ENCODE peak calls at places on chromosomes 16 and 17, in eight cellular contexts. Z, C, X, P, I, S, L and F are unnamed samples.
A peak's percentile ranks its signal among the peaks of the same experiment; 100 is the strongest.

GRCh38 chr17:63455417-63455816 is 9.3 kb upstream of the CYB561 start:
- DNase-seq in L (no peak), C (no peak), X (no peak), S (no peak), I (peak; percentile 46), Z (no peak), P (no peak), F (no peak)

GRCh38 chr16:88706288-88706964 is at the start of the genes CTU2 and RNF166:
- DNase-seq in Z (peak; percentile 92), S (peak; percentile 81), P (peak; percentile 82), C (peak; percentile 85), I (peak; percentile 94), L (peak; percentile 84), X (no peak), F (peak; percentile 82)

GRCh38 chr17:57215317-57215716 is 41.0 kb upstream of the MSI2 start:
- DNase-seq in C (peak; percentile 20), P (peak; percentile 94), Z (no peak), X (no peak), I (no peak), S (no peak), L (no peak), F (no peak)

GRCh38 chr17:42340691-42341127 is 47.5 kb downstream of the STAT3 start:
- DNase-seq in Z (no peak), L (peak; percentile 11), X (no peak), I (no peak), C (no peak), P (no peak), S (no peak), F (no peak)

GRCh38 chr16:50025544-50025931 is 513 bp downstream of the CNEP1R1 start:
- DNase-seq in X (no peak), L (peak; percentile 28), C (peak; percentile 13), I (peak; percentile 43), Z (peak; percentile 52), P (peak; percentile 33), S (peak; percentile 14), F (no peak)

GRCh38 chr16:11413907-11414595 is 68.8 kb downstream of the RMI2 start:
- DNase-seq in X (no peak), P (no peak), Z (no peak), L (no peak), C (no peak), I (no peak), S (no peak), F (no peak)

GRCh38 chr17:43578699-43579569 is 32.8 kb upstream of the ETV4 start:
- DNase-seq in C (peak; percentile 48), Z (no peak), S (peak; percentile 54), X (peak; percentile 15), L (peak; percentile 35), P (peak; percentile 49), I (no peak), F (no peak)

GRCh38 chr17:54015734-54016133 is 193.0 kb downstream of the KIF2B start:
- DNase-seq in X (no peak), P (no peak), Z (no peak), C (no peak), I (no peak), L (no peak), S (no peak), F (no peak)

GRCh38 chr17:65978881-65979280 is 213.1 kb downstream of the CEP112 start:
- DNase-seq in C (no peak), X (no peak), I (no peak), L (no peak), S (no peak), P (no peak), Z (no peak), F (no peak)

GRCh38 chr17:34398990-34399389 is 36.0 kb upstream of the CCL1 start:
- DNase-seq in C (no peak), P (no peak), L (peak; percentile 41), X (no peak), Z (peak; percentile 72), S (no peak), I (no peak), F (no peak)

GRCh38 chr17:48578616-48579560 is 738 bp upstream of the HOXB4 start:
- DNase-seq in L (no peak), S (peak; percentile 54), C (no peak), Z (no peak), P (peak; percentile 36), I (peak; percentile 51), X (no peak), F (no peak)

GRCh38 chr17:80112471-80113032 is 11.2 kb downstream of the GAA start:
- DNase-seq in L (no peak), I (no peak), S (no peak), Z (no peak), X (no peak), P (no peak), C (no peak), F (no peak)

GRCh38 chr17:4978720-4979119 is 8.8 kb downstream of the CAMTA2 start:
- DNase-seq in Z (peak; percentile 61), X (no peak), I (no peak), P (no peak), S (no peak), L (no peak), C (no peak), F (no peak)

GRCh38 chr17:4986403-4986802 is 1.1 kb downstream of the CAMTA2 start:
- DNase-seq in C (peak; percentile 44), S (no peak), L (no peak), Z (no peak), P (peak; percentile 17), X (no peak), I (peak; percentile 58), F (no peak)

DNA sequence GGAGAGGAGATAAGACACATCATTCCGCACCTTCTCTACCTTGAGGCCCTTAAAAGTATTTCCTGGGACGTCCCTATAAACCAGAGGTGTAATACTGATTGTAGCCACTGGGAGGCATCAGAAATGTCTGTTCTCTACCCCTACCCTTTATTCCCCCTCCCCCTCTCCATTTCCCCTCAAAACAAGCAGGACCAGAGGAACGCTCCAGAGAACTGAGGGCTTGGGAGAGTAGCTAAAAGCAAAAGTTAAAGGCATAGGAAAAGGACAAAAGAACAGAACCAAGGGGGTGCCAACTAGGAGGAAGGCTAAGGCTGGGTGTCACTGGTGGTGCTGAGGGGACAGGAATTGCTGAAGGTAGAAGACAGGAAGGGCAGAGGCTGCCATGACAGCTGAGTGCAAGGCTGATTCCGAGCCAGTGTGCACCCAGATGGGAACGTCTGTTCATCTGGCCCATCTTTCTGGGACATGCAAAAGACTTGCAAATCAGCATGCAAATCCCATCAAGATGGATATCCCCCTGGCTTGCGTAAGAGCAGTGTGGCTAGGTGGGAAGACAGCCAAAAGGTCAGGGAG is 6.7 kb downstream of the CAMTA2 start:
- DNase-seq in Z (peak; percentile 62), P (no peak), I (no peak), L (peak; percentile 58), S (peak; percentile 62), C (peak; percentile 73), X (no peak), F (peak; percentile 64)
- TF ChIP-seq CTCF in Z (peak; percentile 50), P (peak; percentile 69), I (no peak), L (peak; percentile 78), S (peak; percentile 72), C (peak; percentile 68), X (peak; percentile 84), F (peak; percentile 77)

DNA sequence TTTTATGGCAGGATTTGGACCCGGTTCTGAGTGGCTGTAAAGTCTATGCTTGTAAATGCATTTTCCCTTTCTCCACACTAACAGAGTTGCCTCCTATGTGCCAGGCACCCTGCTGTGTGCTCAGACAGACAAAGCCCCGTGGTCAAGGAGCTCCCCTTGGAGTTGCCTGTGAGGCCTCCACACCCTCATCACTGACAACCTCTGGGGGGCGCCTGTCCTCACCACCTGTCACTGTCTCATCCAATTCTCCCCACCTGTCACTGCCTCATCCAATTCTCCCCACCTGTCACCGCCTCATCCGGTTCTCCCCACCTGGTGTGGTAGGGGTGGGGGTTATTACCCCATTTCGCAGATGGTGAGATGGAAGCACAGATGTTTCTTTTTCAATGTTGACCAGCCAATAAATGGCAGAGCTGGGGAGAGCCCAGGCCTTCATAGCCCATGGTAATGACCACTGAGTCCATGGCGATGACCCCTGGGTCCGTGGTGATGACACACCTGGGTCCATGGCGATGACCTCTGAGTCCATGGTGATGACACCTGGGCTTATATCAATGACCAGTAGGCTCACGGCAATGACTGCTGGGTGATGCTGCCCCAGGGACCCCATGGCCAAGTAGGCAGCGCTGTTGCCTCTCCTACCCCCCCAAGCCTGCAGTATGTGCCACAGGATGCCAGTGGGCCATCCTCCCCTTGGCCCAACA is 150.1 kb downstream of the IRF8 start:
- DNase-seq in P (no peak), S (no peak), L (no peak), Z (no peak), C (no peak), X (no peak), I (no peak), F (no peak)
- TF ChIP-seq CTCF in P (no peak), S (no peak), L (no peak), Z (peak; percentile 23), C (no peak), X (peak; percentile 34), I (no peak), F (no peak)

DNA sequence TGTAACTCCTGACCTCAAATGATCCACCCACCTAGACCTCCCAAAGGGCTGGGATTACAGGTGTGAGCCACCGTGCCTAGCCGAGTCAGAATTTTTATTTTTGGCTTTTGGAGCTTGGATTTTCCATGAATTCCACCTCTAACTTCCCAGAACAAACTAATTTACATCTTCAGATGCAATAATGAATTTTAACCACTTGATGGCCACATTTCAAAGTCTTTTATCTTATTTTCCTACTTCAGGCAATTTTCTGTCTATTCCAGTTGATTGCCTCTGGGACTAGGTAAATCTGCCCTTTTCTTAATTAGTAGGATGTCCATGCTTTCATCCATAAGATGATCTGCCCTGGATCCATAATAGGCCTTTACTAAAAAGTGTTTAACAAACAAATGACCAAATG is 156.4 kb upstream of the ANKFN1 start:
- DNase-seq in X (no peak), P (no peak), S (no peak), L (no peak), C (no peak), Z (peak; percentile 3), I (no peak), F (no peak)
- TF ChIP-seq CTCF in X (peak; percentile 3), P (peak; percentile 23), S (no peak), L (no peak), C (no peak), Z (no peak), I (no peak), F (peak; percentile 29)

GRCh38 chr16:84007520-84007919 is 35.1 kb downstream of the SLC38A8 start:
- DNase-seq in S (no peak), P (no peak), C (no peak), Z (no peak), X (no peak), L (no peak), I (no peak), F (no peak)

GRCh38 chr16:84005391-84005790 is 37.2 kb downstream of the SLC38A8 start:
- DNase-seq in I (no peak), S (no peak), C (no peak), Z (no peak), P (no peak), X (no peak), L (no peak), F (no peak)

GRCh38 chr16:84001726-84002125 is 33.7 kb downstream of the NECAB2 start:
- DNase-seq in S (no peak), C (no peak), I (no peak), P (no peak), Z (no peak), X (no peak), L (no peak), F (no peak)

GRCh38 chr16:84003001-84003400 is 35.0 kb downstream of the NECAB2 start:
- DNase-seq in S (no peak), L (no peak), C (no peak), Z (no peak), X (no peak), I (no peak), P (no peak), F (no peak)

DNA sequence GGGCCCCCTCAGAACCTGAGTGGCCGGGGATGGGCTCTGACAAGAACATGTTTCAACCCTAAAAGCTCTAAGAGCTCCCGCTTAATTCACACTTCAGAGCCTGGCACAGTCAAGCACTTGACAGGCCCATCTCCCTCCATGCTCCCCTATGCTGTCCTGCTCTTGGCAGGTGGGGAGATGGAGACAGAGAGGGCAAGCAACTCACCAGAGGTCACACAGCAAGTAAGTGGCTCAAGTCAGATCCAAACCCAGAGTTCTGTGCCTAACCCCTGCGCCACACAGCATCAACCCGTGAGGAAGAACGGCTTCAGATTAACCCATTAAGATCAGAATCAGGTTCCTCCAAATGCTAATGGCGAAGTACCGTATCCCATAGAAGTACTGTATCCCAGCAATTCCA is 36.4 kb downstream of the NECAB2 start:
- DNase-seq in Z (no peak), I (no peak), L (no peak), C (no peak), X (no peak), P (no peak), S (no peak), F (no peak)
- TF ChIP-seq CTCF in Z (no peak), I (no peak), L (no peak), C (no peak), X (no peak), P (no peak), S (no peak), F (no peak)